ENCODE peak calls at places on chromosomes 2 and 18, in four cellular contexts. A, L, Z and S are unnamed samples.

GRCh38 chr2:222410534-222410933 is 13.8 kb upstream of the SGPP2 start:
- DNase-seq in L (no peak), A (no peak), Z (no peak), S (no peak)

GRCh38 chr18:8949206-8949605 is 153.3 kb upstream of the NDUFV2 start:
- DNase-seq in A (no peak), L (no peak), Z (no peak), S (no peak)

GRCh38 chr2:217795067-217795466 is 207.7 kb downstream of the TNS1 start:
- DNase-seq in Z (no peak), L (no peak), A (no peak), S (no peak)

GRCh38 chr2:88423733-88424132 is 28.8 kb downstream of the FOXI3 start:
- DNase-seq in A (no peak), L (no peak), Z (no peak), S (no peak)

GRCh38 chr18:12628706-12629702 is 28.9 kb downstream of the SPIRE1 start:
- DNase-seq in A (peak; percentile 48), Z (no peak), L (no peak), S (no peak)

GRCh38 chr18:59264136-59264571 is 9.1 kb downstream of the RAX start:
- DNase-seq in Z (no peak), A (no peak), L (no peak), S (no peak)

GRCh38 chr2:211390506-211390905 is 834.1 kb downstream of the CPS1 start:
- DNase-seq in Z (no peak), L (no peak), A (no peak), S (no peak)

GRCh38 chr2:223930002-223930976 is 14.8 kb downstream of the WDFY1 start:
- DNase-seq in Z (peak; percentile 23), L (no peak), A (no peak), S (no peak)

GRCh38 chr2:69545477-69545932 is 98.0 kb downstream of the AAK1 start:
- DNase-seq in L (no peak), Z (no peak), A (no peak), S (no peak)

GRCh38 chr2:238848941-238849853 is 1.3 kb downstream of the TWIST2 start:
- DNase-seq in A (peak; percentile 38), Z (no peak), L (no peak), S (no peak)

GRCh38 chr2:56473524-56473923 is 289.7 kb downstream of the CCDC85A start:
- DNase-seq in L (no peak), A (no peak), Z (no peak), S (no peak)

GRCh38 chr2:44479127-44479887 is 117.6 kb downstream of the CAMKMT start:
- DNase-seq in A (peak; percentile 91), Z (peak; percentile 57), L (peak; percentile 64), S (peak; percentile 49)

GRCh38 chr2:227877359-227878309 is 6.2 kb downstream of the DAW1 start:
- DNase-seq in L (no peak), Z (peak; percentile 54), A (peak; percentile 61), S (no peak)

GRCh38 chr2:218806346-218806978 is 24.5 kb downstream of the CYP27A1 start:
- DNase-seq in A (peak; percentile 100), L (no peak), Z (peak; percentile 88), S (no peak)

GRCh38 chr2:72131916-72132841 is 15.5 kb downstream of the CYP26B1 start:
- DNase-seq in L (no peak), A (no peak), Z (no peak), S (no peak)

GRCh38 chr2:219350215-219350937 is 17.8 kb upstream of the RESP18 start:
- DNase-seq in L (no peak), A (peak; percentile 30), Z (no peak), S (no peak)

GRCh38 chr2:40440835-40441234 is 11.1 kb downstream of the SLC8A1 start:
- DNase-seq in Z (no peak), A (no peak), L (no peak), S (no peak)

GRCh38 chr2:238493880-238494572 is 67.3 kb downstream of the ASB1 start:
- DNase-seq in Z (no peak), L (no peak), A (no peak), S (peak; percentile 14)

GRCh38 chr18:7094432-7094831 is 23.2 kb downstream of the LAMA1 start:
- DNase-seq in Z (no peak), A (peak; percentile 30), L (no peak), S (no peak)

GRCh38 chr2:110910404-110910803 is 178.0 kb downstream of the ACOXL start:
- DNase-seq in Z (no peak), L (no peak), A (no peak), S (no peak)

GRCh38 chr2:155733091-155733870 is 599.2 kb downstream of the NR4A2 start:
- DNase-seq in L (no peak), Z (no peak), A (no peak), S (no peak)

GRCh38 chr2:233857511-233858118 is 3.3 kb upstream of the HJURP start:
- DNase-seq in A (peak; percentile 38), Z (no peak), L (peak; percentile 52), S (peak; percentile 30)

GRCh38 chr18:10926565-10927194 is 222.7 kb downstream of the PIEZO2 start:
- DNase-seq in Z (no peak), A (peak; percentile 68), L (no peak), S (no peak)

GRCh38 chr18:32998285-32998684 is 225.5 kb upstream of the KLHL14 start:
- DNase-seq in A (no peak), L (no peak), Z (no peak), S (no peak)

GRCh38 chr2:113281920-113282746 is 3.4 kb upstream of the PAX8 start:
- DNase-seq in A (peak; percentile 13), L (no peak), Z (no peak), S (no peak)

GRCh38 chr2:238899386-238899785 is 51.5 kb downstream of the TWIST2 start:
- DNase-seq in Z (no peak), A (no peak), L (no peak), S (no peak)

GRCh38 chr18:31497711-31498449 is at the start of gene DSG2:
- DNase-seq in A (peak; percentile 53), L (peak; percentile 92), Z (no peak), S (no peak)

GRCh38 chr2:180077295-180077906 is 70.3 kb upstream of the CWC22 start:
- DNase-seq in L (peak; percentile 15), A (peak; percentile 49), Z (no peak), S (no peak)

GRCh38 chr18:67600181-67600631 is 83.7 kb upstream of the DSEL start:
- DNase-seq in Z (no peak), L (no peak), A (peak; percentile 56), S (no peak)

GRCh38 chr2:128445533-128445900 is 126.8 kb upstream of the HS6ST1 start:
- DNase-seq in A (no peak), L (no peak), Z (no peak), S (no peak)

GRCh38 chr18:56380682-56381081 is 257.7 kb downstream of the TXNL1 start:
- DNase-seq in L (no peak), Z (no peak), A (no peak), S (no peak)

GRCh38 chr18:31510319-31510718 is 12.3 kb downstream of the DSG2 start:
- DNase-seq in A (no peak), L (no peak), Z (no peak), S (no peak)

GRCh38 chr2:178413472-178414265 is 37.3 kb downstream of the PRKRA start:
- DNase-seq in Z (peak; percentile 64), A (peak; percentile 85), L (peak; percentile 71), S (peak; percentile 80)
- H3K27ac ChIP-seq in Z (peak overlapping the region; percentile 84), A (peak overlapping the region; percentile 44), L (peak overlapping the region; percentile 78), S (peak overlapping the region; percentile 69)

GRCh38 chr2:45713126-45713525 is 61.7 kb downstream of the PRKCE start:
- DNase-seq in A (no peak), Z (no peak), L (no peak), S (no peak)
- H3K27ac ChIP-seq in A (no peak overlapping the region), Z (no peak overlapping the region), L (no peak overlapping the region), S (no peak overlapping the region)

GRCh38 chr2:85854166-85854509 is 34.7 kb downstream of the ST3GAL5 start:
- DNase-seq in Z (no peak), A (no peak), L (no peak), S (no peak)

GRCh38 chr2:85854897-85855296 is 33.9 kb downstream of the ST3GAL5 start:
- DNase-seq in Z (no peak), L (no peak), A (no peak), S (no peak)

GRCh38 chr2:85852078-85852790 is 36.6 kb downstream of the ST3GAL5 start:
- DNase-seq in L (no peak), Z (no peak), A (no peak), S (no peak)

GRCh38 chr2:85852979-85853498 is 35.8 kb downstream of the ST3GAL5 start:
- DNase-seq in L (no peak), A (no peak), Z (peak; percentile 44), S (peak; percentile 73)

GRCh38 chr2:85853499-85854165 is 35.2 kb downstream of the ST3GAL5 start:
- DNase-seq in A (no peak), L (no peak), Z (no peak), S (peak; percentile 80)
- H3K27ac ChIP-seq in A (no peak overlapping the region), L (no peak overlapping the region), Z (no peak overlapping the region), S (peak overlapping the region; percentile 84)

GRCh38 chr18:35075132-35075531 is 33.9 kb downstream of the MAPRE2 start:
- DNase-seq in A (no peak), Z (no peak), L (no peak), S (no peak)
- H3K27ac ChIP-seq in A (peak overlapping the region; percentile 36), Z (no peak overlapping the region), L (no peak overlapping the region), S (no peak overlapping the region)

DNA sequence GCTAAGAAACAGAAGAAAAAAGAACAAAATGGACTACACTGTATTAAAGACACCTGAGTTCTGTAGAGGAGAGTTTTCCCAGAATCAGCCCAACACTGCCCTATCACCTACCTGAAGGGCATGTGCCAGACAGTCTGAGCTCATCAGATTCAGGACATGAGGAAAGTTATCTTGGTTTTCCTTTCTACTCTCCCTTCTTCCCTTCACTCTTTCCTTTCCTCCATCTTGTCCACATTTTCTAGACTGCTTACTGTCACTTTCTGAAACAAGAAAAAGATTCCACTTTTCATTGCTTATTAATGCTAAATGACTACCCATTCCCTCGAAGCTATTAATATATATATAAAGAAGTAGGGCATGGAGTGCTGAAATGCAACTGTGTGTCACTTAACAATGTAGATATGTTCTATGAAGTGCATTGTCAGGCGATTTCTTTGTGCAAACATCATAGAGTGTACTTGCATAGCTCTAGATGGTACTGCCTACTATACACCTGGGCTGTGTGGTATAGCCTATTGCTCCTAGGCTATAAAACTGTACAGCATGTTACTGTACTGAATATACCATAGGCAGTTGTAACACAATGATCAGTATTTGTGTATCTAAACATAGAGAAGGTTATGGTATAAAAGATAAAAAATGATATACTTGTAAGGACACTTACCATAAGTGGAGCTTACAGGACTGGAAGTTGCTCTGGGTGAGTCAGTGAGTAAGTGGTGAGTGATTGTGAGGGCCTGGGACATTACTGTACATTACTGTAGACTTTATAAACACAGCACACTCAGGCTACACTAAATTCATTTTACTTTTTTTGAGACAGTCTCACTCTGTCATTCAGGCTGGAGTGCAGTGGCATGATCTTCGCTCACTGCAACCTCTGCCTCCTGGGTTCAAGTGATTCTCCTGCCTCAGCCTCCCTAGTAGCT is 145.5 kb upstream of the ITGA6 start:
- DNase-seq in A (peak; percentile 29), L (no peak), Z (no peak), S (no peak)
- H3K27ac ChIP-seq in A (no peak overlapping the region), L (no peak overlapping the region), Z (no peak overlapping the region), S (no peak overlapping the region)

DNA sequence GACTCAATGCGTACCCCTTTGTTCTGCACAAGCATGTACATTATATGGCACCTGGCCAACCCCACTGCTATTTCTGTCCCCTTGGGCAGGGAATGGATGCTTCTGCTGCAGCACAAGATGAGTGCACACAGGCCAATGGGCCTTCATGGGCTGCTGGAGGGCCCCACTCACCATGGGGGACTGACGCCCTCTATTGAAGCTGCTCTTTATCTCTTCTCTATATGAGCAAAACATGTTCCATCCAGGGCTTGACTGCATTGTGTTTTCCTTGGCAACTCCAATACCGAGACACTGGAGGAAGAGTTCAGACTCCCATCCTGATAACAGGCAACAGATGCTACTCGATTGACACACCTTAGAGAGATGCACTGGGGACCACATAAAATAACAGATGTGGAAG is 251.6 kb upstream of the NCKAP5 start:
- DNase-seq in A (no peak), Z (no peak), L (no peak), S (no peak)
- H3K27ac ChIP-seq in A (no peak overlapping the region), Z (no peak overlapping the region), L (no peak overlapping the region), S (no peak overlapping the region)